ENCODE peak calls at places on chromosomes 1 and 21, in seven cellular contexts. One of them, this sample, is unnamed.

GRCh38 chr1:190478193-190479007 is 736 bp upstream of the BRINP3 start:
- DNase-seq in cardiac fibroblast: peak; percentile 33
- DNase-seq in neural progenitor cell: peak; percentile 83
- DNase-seq in astrocyte of the spinal cord: peak; percentile 48
- DNase-seq in endodermal cell: peak; percentile 84
- DNase-seq in fibroblast of lung: peak; percentile 49
- DNase-seq in BE2C: peak; percentile 72
- DNase-seq in this sample: peak; percentile 65

GRCh38 chr1:38958967-38959366 is 17.3 kb upstream of the RHBDL2 start:
- DNase-seq in cardiac fibroblast: peak; percentile 66
- DNase-seq in neural progenitor cell: no peak
- DNase-seq in astrocyte of the spinal cord: peak; percentile 23
- DNase-seq in endodermal cell: no peak
- DNase-seq in fibroblast of lung: peak; percentile 78
- DNase-seq in BE2C: no peak
- DNase-seq in this sample: peak; percentile 86

GRCh38 chr1:76035053-76035452 is 39.5 kb upstream of the ST6GALNAC3 start:
- DNase-seq in cardiac fibroblast: peak; percentile 7
- DNase-seq in neural progenitor cell: no peak
- DNase-seq in astrocyte of the spinal cord: no peak
- DNase-seq in endodermal cell: no peak
- DNase-seq in fibroblast of lung: no peak
- DNase-seq in BE2C: peak; percentile 8
- DNase-seq in this sample: no peak

GRCh38 chr21:36806103-36806502 is 107.2 kb downstream of the SIM2 start:
- DNase-seq in cardiac fibroblast: peak; percentile 33
- DNase-seq in neural progenitor cell: no peak
- DNase-seq in astrocyte of the spinal cord: peak; percentile 26
- DNase-seq in endodermal cell: no peak
- DNase-seq in fibroblast of lung: peak; percentile 45
- DNase-seq in BE2C: no peak
- DNase-seq in this sample: no peak

GRCh38 chr1:12434174-12434573 is 183.8 kb downstream of the DHRS3 start:
- DNase-seq in cardiac fibroblast: peak; percentile 75
- DNase-seq in neural progenitor cell: no peak
- DNase-seq in astrocyte of the spinal cord: peak; percentile 93
- DNase-seq in endodermal cell: no peak
- DNase-seq in fibroblast of lung: peak; percentile 96
- DNase-seq in BE2C: no peak
- DNase-seq in this sample: peak; percentile 69

GRCh38 chr1:61388586-61388985 is 306.2 kb downstream of the NFIA start:
- DNase-seq in cardiac fibroblast: peak; percentile 92
- DNase-seq in neural progenitor cell: no peak
- DNase-seq in astrocyte of the spinal cord: peak; percentile 81
- DNase-seq in endodermal cell: no peak
- DNase-seq in fibroblast of lung: peak; percentile 80
- DNase-seq in BE2C: no peak
- DNase-seq in this sample: peak; percentile 21

GRCh38 chr21:31132574-31133242 is 94.4 kb upstream of the KRTAP19-8 start:
- DNase-seq in cardiac fibroblast: peak; percentile 37
- DNase-seq in neural progenitor cell: no peak
- DNase-seq in astrocyte of the spinal cord: peak; percentile 14
- DNase-seq in endodermal cell: no peak
- DNase-seq in fibroblast of lung: peak; percentile 36
- DNase-seq in BE2C: no peak
- DNase-seq in this sample: no peak

GRCh38 chr1:10557714-10558113 is 83.0 kb downstream of the PEX14 start:
- DNase-seq in cardiac fibroblast: no peak
- DNase-seq in neural progenitor cell: no peak
- DNase-seq in astrocyte of the spinal cord: no peak
- DNase-seq in endodermal cell: no peak
- DNase-seq in fibroblast of lung: no peak
- DNase-seq in BE2C: no peak
- DNase-seq in this sample: no peak

GRCh38 chr1:63317007-63317813 is 5.2 kb upstream of the FOXD3 start:
- DNase-seq in cardiac fibroblast: peak; percentile 65
- DNase-seq in neural progenitor cell: peak; percentile 91
- DNase-seq in astrocyte of the spinal cord: peak; percentile 42
- DNase-seq in endodermal cell: peak; percentile 98
- DNase-seq in fibroblast of lung: peak; percentile 27
- DNase-seq in BE2C: no peak
- DNase-seq in this sample: peak; percentile 84

GRCh38 chr1:11981378-11982009 is 1.2 kb downstream of the MFN2 start:
- DNase-seq in cardiac fibroblast: no peak
- DNase-seq in neural progenitor cell: no peak
- DNase-seq in astrocyte of the spinal cord: no peak
- DNase-seq in endodermal cell: no peak
- DNase-seq in fibroblast of lung: no peak
- DNase-seq in BE2C: no peak
- DNase-seq in this sample: peak; percentile 98

GRCh38 chr1:184483101-184483813 is 96.4 kb downstream of the C1orf21 start:
- DNase-seq in cardiac fibroblast: peak; percentile 38
- DNase-seq in neural progenitor cell: no peak
- DNase-seq in astrocyte of the spinal cord: peak; percentile 38
- DNase-seq in endodermal cell: no peak
- DNase-seq in fibroblast of lung: peak; percentile 60
- DNase-seq in BE2C: no peak
- DNase-seq in this sample: peak; percentile 15

GRCh38 chr1:170316270-170316669 is 170.5 kb downstream of the NTMT2 start:
- DNase-seq in cardiac fibroblast: no peak
- DNase-seq in neural progenitor cell: no peak
- DNase-seq in astrocyte of the spinal cord: peak; percentile 54
- DNase-seq in endodermal cell: no peak
- DNase-seq in fibroblast of lung: peak; percentile 47
- DNase-seq in BE2C: no peak
- DNase-seq in this sample: no peak

GRCh38 chr21:43619344-43619743 is 39.9 kb downstream of the HSF2BP start:
- DNase-seq in cardiac fibroblast: no peak
- DNase-seq in neural progenitor cell: no peak
- DNase-seq in astrocyte of the spinal cord: no peak
- DNase-seq in endodermal cell: no peak
- DNase-seq in fibroblast of lung: no peak
- DNase-seq in BE2C: no peak
- DNase-seq in this sample: no peak

GRCh38 chr1:209260146-209260545 is 323.4 kb upstream of the CAMK1G start:
- DNase-seq in cardiac fibroblast: peak; percentile 5
- DNase-seq in neural progenitor cell: no peak
- DNase-seq in astrocyte of the spinal cord: no peak
- DNase-seq in endodermal cell: no peak
- DNase-seq in fibroblast of lung: peak; percentile 40
- DNase-seq in BE2C: no peak
- DNase-seq in this sample: no peak

GRCh38 chr21:34550400-34550799 is 38.4 kb upstream of the KCNE1 start:
- DNase-seq in cardiac fibroblast: no peak
- DNase-seq in neural progenitor cell: no peak
- DNase-seq in astrocyte of the spinal cord: no peak
- DNase-seq in endodermal cell: no peak
- DNase-seq in fibroblast of lung: no peak
- DNase-seq in BE2C: no peak
- DNase-seq in this sample: no peak

GRCh38 chr1:66598670-66599069 is 64.7 kb downstream of the SGIP1 start:
- DNase-seq in cardiac fibroblast: peak; percentile 91
- DNase-seq in neural progenitor cell: no peak
- DNase-seq in astrocyte of the spinal cord: peak; percentile 81
- DNase-seq in endodermal cell: no peak
- DNase-seq in fibroblast of lung: peak; percentile 86
- DNase-seq in BE2C: no peak
- DNase-seq in this sample: peak; percentile 56

GRCh38 chr1:53121319-53122172 is 20.9 kb downstream of the SLC1A7 start:
- DNase-seq in cardiac fibroblast: peak; percentile 27
- DNase-seq in neural progenitor cell: peak; percentile 37
- DNase-seq in astrocyte of the spinal cord: peak; percentile 81
- DNase-seq in endodermal cell: peak; percentile 57
- DNase-seq in fibroblast of lung: peak; percentile 90
- DNase-seq in BE2C: peak; percentile 57
- DNase-seq in this sample: no peak

GRCh38 chr1:24742090-24742938 is 2.9 kb upstream of the CLIC4 start:
- DNase-seq in cardiac fibroblast: peak; percentile 53
- DNase-seq in neural progenitor cell: no peak
- DNase-seq in astrocyte of the spinal cord: peak; percentile 63
- DNase-seq in endodermal cell: peak; percentile 87
- DNase-seq in fibroblast of lung: peak; percentile 75
- DNase-seq in BE2C: no peak
- DNase-seq in this sample: peak; percentile 53

GRCh38 chr21:25934771-25935224 is 200.0 kb downstream of the GABPA start:
- DNase-seq in cardiac fibroblast: peak; percentile 99
- DNase-seq in neural progenitor cell: no peak
- DNase-seq in astrocyte of the spinal cord: peak; percentile 96
- DNase-seq in endodermal cell: no peak
- DNase-seq in fibroblast of lung: peak; percentile 98
- DNase-seq in BE2C: no peak
- DNase-seq in this sample: peak; percentile 97

GRCh38 chr1:111720977-111721670 is 18.1 kb downstream of the INKA2 start:
- DNase-seq in cardiac fibroblast: peak; percentile 42
- DNase-seq in neural progenitor cell: no peak
- DNase-seq in astrocyte of the spinal cord: no peak
- DNase-seq in endodermal cell: peak; percentile 37
- DNase-seq in fibroblast of lung: no peak
- DNase-seq in BE2C: no peak
- DNase-seq in this sample: no peak

DNA sequence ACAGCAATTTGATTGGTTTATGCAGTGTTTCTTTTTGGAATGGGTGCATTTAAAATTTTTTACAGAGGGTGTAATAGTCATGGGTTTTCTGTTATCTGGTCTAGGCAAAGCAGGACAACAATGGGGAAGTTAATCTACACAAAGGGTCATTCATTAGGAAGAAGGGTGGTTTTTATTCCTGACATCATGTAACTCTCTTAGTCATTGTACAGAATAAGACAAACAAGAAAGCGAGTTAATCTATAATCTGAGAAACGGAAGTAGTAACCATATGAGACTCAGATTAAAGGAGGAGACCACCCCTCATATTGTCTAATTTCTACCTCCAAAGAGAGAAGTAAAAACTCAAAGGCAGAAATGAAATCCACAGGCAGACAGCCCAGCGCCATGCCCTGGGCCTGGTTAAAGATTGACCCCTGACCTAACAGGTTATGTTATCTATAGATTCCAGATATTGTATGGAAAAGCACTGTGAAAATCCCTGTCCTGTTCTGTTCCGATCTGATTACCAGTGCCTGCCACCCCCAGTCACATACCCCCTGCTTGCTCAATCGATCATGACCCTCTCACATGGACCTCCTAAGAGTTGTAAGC is 10.5 kb upstream of the IFI6 start:
- DNase-seq in cardiac fibroblast: no peak
- DNase-seq in neural progenitor cell: no peak
- DNase-seq in astrocyte of the spinal cord: no peak
- DNase-seq in endodermal cell: no peak
- DNase-seq in fibroblast of lung: no peak
- DNase-seq in BE2C: no peak
- DNase-seq in this sample: no peak
- H3K4me3 ChIP-seq in cardiac fibroblast: no peak overlapping the region
- H3K4me3 ChIP-seq in neural progenitor cell: no peak overlapping the region
- H3K4me3 ChIP-seq in astrocyte of the spinal cord: no peak overlapping the region
- H3K4me3 ChIP-seq in endodermal cell: no peak overlapping the region
- H3K4me3 ChIP-seq in fibroblast of lung: no peak overlapping the region
- H3K4me3 ChIP-seq in BE2C: no peak overlapping the region
- H3K4me3 ChIP-seq in this sample: no peak overlapping the region

GRCh38 chr1:163069142-163069541 is at the start of gene RGS4:
- DNase-seq in cardiac fibroblast: peak; percentile 99
- DNase-seq in neural progenitor cell: peak; percentile 93
- DNase-seq in astrocyte of the spinal cord: peak; percentile 98
- DNase-seq in endodermal cell: peak; percentile 93
- DNase-seq in fibroblast of lung: peak; percentile 97
- DNase-seq in BE2C: peak; percentile 90
- DNase-seq in this sample: peak; percentile 64
- TF ChIP-seq CTCF in cardiac fibroblast: peak; percentile 71
- TF ChIP-seq CTCF in neural progenitor cell: peak; percentile 67
- TF ChIP-seq CTCF in astrocyte of the spinal cord: peak; percentile 70
- TF ChIP-seq CTCF in endodermal cell: peak; percentile 82
- TF ChIP-seq CTCF in fibroblast of lung: peak; percentile 68
- TF ChIP-seq CTCF in BE2C: peak; percentile 75
- TF ChIP-seq CTCF in this sample: peak; percentile 49

DNA sequence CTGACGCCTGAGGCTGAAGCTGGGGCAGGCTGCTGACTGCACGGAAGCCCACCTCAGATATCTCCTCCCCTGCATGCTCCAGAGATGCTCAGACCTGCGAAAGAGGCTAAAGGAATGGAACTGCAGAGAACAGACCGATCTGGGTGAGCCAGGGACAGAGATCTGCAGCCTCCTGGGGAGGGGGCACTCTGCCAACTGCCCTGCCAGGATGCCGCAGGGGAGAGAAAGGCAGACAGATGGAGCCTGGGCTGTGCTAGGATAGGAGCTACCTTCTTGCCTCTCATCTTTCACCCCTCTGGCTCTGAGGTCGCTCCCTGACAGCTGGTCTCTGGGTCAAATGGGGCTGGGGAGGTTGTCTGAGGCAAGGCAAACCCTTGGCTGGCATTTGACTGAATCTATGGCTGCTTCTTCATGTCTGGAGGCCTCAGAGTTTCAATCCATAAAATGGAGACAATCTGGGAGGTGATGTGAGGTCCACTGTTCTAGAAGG is 238.2 kb downstream of the GRIK3 start:
- DNase-seq in cardiac fibroblast: no peak
- DNase-seq in neural progenitor cell: no peak
- DNase-seq in astrocyte of the spinal cord: no peak
- DNase-seq in endodermal cell: no peak
- DNase-seq in fibroblast of lung: no peak
- DNase-seq in BE2C: peak; percentile 27
- DNase-seq in this sample: no peak
- H3K4me3 ChIP-seq in cardiac fibroblast: no peak overlapping the region
- H3K4me3 ChIP-seq in neural progenitor cell: no peak overlapping the region
- H3K4me3 ChIP-seq in astrocyte of the spinal cord: no peak overlapping the region
- H3K4me3 ChIP-seq in endodermal cell: no peak overlapping the region
- H3K4me3 ChIP-seq in fibroblast of lung: no peak overlapping the region
- H3K4me3 ChIP-seq in BE2C: no peak overlapping the region
- H3K4me3 ChIP-seq in this sample: no peak overlapping the region

GRCh38 chr1:117339866-117340357 is 27.3 kb upstream of the MAN1A2 start:
- DNase-seq in cardiac fibroblast: peak; percentile 59
- DNase-seq in neural progenitor cell: no peak
- DNase-seq in astrocyte of the spinal cord: no peak
- DNase-seq in endodermal cell: peak; percentile 50
- DNase-seq in fibroblast of lung: peak; percentile 61
- DNase-seq in BE2C: peak; percentile 22
- DNase-seq in this sample: peak; percentile 86
- TF ChIP-seq CTCF in cardiac fibroblast: no peak
- TF ChIP-seq CTCF in neural progenitor cell: no peak
- TF ChIP-seq CTCF in astrocyte of the spinal cord: no peak
- TF ChIP-seq CTCF in endodermal cell: peak; percentile 26
- TF ChIP-seq CTCF in fibroblast of lung: no peak
- TF ChIP-seq CTCF in BE2C: peak; percentile 17
- TF ChIP-seq CTCF in this sample: peak; percentile 27

This sample was measured in epithelial cell of esophagus.